ENCODE peak calls at places on chromosomes 4 and X, in seven cellular contexts. O is A549, N is fibroblast of the aortic adventitia, V is cardiac fibroblast, C is choroid plexus epithelial cell, G is RWPE1, Z is nephron progenitor cell. H is an unnamed sample.

GRCh38 chrX:3791449-3791848 is 78.0 kb upstream of the PRKX start:
- DNase-seq in O (no peak), N (no peak), V (no peak), C (no peak), G (no peak), Z (no peak), H (no peak)

GRCh38 chr4:113899260-113900177 is 79.9 kb downstream of the ARSJ start:
- DNase-seq in O (no peak), N (no peak), V (no peak), C (no peak), G (no peak), Z (no peak), H (no peak)

GRCh38 chr4:70183168-70183939 is 12.2 kb upstream of the ODAM start:
- DNase-seq in O (peak; percentile 57), N (peak; percentile 66), V (peak; percentile 67), C (peak; percentile 89), G (peak; percentile 8), Z (peak; percentile 50), H (peak; percentile 14)

GRCh38 chr4:113435893-113436292 is 325.6 kb downstream of the CAMK2D start:
- DNase-seq in O (no peak), N (peak; percentile 94), V (peak; percentile 92), C (peak; percentile 92), G (peak; percentile 86), Z (no peak), H (no peak)

GRCh38 chr4:17846256-17846655 is 35.5 kb downstream of the NCAPG start:
- DNase-seq in O (no peak), N (no peak), V (no peak), C (peak; percentile 36), G (no peak), Z (no peak), H (no peak)

GRCh38 chr4:60134106-60134505 is 1066.0 kb upstream of the ADGRL3 start:
- DNase-seq in O (no peak), N (no peak), V (peak; percentile 63), C (peak; percentile 40), G (no peak), Z (no peak), H (no peak)

GRCh38 chr4:99856166-99856565 is 38.1 kb downstream of the LAMTOR3 start:
- DNase-seq in O (no peak), N (peak; percentile 33), V (peak; percentile 64), C (peak; percentile 56), G (peak; percentile 34), Z (no peak), H (no peak)

GRCh38 chrX:50180073-50180940 is 20.5 kb downstream of the AKAP4 start:
- DNase-seq in O (peak; percentile 12), N (no peak), V (no peak), C (no peak), G (no peak), Z (no peak), H (no peak)

GRCh38 chr4:80197601-80198444 is 520 bp downstream of the PRDM8 start:
- DNase-seq in O (no peak), N (no peak), V (no peak), C (no peak), G (no peak), Z (peak; percentile 52), H (no peak)

GRCh38 chrX:123648028-123648810 is 84.6 kb downstream of the THOC2 start:
- DNase-seq in O (peak; percentile 83), N (peak; percentile 59), V (peak; percentile 55), C (peak; percentile 87), G (no peak), Z (peak; percentile 59), H (no peak)

GRCh38 chrX:125769628-125770027 is 396.5 kb downstream of the DCAF12L2 start:
- DNase-seq in O (no peak), N (no peak), V (no peak), C (no peak), G (no peak), Z (no peak), H (no peak)

GRCh38 chr4:78954048-78954666 is 14.9 kb upstream of the PAQR3 start:
- DNase-seq in O (peak; percentile 12), N (no peak), V (peak; percentile 25), C (peak; percentile 50), G (no peak), Z (peak; percentile 23), H (no peak)

DNA sequence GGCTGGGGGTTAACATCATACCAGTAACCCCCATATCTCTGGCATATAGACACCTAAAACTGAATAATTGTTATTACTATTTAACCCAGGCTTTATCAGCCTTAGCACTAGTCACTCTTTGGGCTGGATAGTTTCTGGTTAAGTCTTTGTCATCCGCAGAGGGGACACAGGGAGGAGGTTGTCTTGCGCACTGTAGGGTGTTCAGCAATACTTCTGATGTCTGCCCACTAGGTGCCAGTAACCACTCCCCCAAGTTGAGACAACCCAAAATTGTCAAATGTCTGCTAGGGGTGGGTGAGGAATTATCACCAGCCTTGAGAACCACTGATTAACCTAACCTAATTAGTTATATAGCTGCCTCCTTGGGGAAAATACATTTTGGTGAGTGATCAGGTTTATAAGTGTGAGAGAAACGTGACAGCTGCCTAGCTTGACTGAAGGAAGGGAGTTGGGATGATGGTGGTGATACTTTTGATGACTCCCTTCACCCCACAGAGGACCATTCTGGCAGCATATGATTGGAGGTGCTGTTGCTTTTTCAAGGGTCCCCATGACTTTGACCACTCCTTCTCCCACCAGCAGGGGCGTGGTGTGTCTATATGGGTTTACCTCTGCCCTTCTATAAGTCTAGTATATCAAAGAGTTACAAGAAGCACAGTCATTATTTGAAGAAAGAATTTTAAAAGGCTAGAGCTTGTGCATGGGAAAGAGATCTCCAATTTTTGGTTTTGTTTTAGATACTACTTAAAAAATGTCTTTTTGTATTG is 140.9 kb downstream of the STIM2 start:
- DNase-seq in O (no peak), N (no peak), V (no peak), C (no peak), G (no peak), Z (no peak), H (no peak)
- TF ChIP-seq CTCF in O (no peak), N (no peak), V (no peak), C (no peak), G (no peak), Z (no peak), H (no peak)

GRCh38 chr4:110348711-110349383 is 127.1 kb upstream of the ENPEP start:
- DNase-seq in O (no peak), N (no peak), V (no peak), C (no peak), G (no peak), Z (no peak), H (no peak)

GRCh38 chr4:110347805-110348204 is 128.2 kb upstream of the ENPEP start:
- DNase-seq in O (no peak), N (no peak), V (no peak), C (peak; percentile 44), G (no peak), Z (no peak), H (no peak)

GRCh38 chr4:110344165-110344564 is 131.8 kb upstream of the ENPEP start:
- DNase-seq in O (peak; percentile 1), N (peak; percentile 33), V (peak; percentile 38), C (peak; percentile 68), G (peak; percentile 32), Z (no peak), H (no peak)
- TF ChIP-seq CTCF in O (no peak), N (peak; percentile 21), V (no peak), C (peak; percentile 54), G (no peak), Z (peak; percentile 31), H (peak; percentile 10)

GRCh38 chrX:23871905-23872546 is 35.7 kb downstream of the APOO start:
- DNase-seq in O (peak; percentile 45), N (no peak), V (no peak), C (no peak), G (no peak), Z (no peak), H (no peak)
- TF ChIP-seq CTCF in O (no peak), N (no peak), V (no peak), C (no peak), G (no peak), Z (no peak), H (no peak)

DNA sequence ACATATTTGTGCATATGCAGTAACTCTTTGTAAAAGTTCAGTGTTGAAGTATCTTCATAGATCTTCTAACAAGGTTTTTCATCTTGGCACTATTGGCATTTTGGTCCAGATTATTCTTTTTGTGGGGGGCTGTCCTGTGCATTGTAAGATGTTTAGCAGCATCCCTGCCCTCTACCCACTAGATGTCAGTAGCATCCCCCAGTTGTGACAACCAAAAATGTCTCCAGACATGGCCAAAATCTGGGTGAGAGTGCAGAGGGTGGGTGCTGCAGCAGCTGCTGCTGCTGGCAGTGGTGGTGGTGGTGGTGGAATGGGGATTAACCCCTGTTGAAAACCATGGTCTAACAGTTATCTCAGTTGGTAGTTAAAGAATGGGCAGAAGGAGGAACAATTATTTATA is 370.0 kb downstream of the GPAT3 start:
- DNase-seq in O (peak; percentile 17), N (no peak), V (no peak), C (no peak), G (no peak), Z (peak; percentile 29), H (no peak)
- TF ChIP-seq CTCF in O (no peak), N (no peak), V (peak; percentile 3), C (peak; percentile 31), G (no peak), Z (peak; percentile 53), H (peak; percentile 22)

GRCh38 chr4:184434021-184434420 is 40.3 kb downstream of the IRF2 start:
- DNase-seq in O (no peak), N (no peak), V (no peak), C (no peak), G (no peak), Z (no peak), H (no peak)
- TF ChIP-seq CTCF in O (no peak), N (no peak), V (no peak), C (no peak), G (no peak), Z (no peak), H (no peak)

GRCh38 chr4:154424810-154425484 is 66.7 kb downstream of the DCHS2 start:
- DNase-seq in O (no peak), N (no peak), V (no peak), C (no peak), G (no peak), Z (no peak), H (no peak)

GRCh38 chr4:154422152-154422551 is 69.4 kb downstream of the DCHS2 start:
- DNase-seq in O (no peak), N (no peak), V (no peak), C (no peak), G (no peak), Z (no peak), H (no peak)

GRCh38 chr4:154417358-154417673 is 74.3 kb downstream of the DCHS2 start:
- DNase-seq in O (no peak), N (no peak), V (no peak), C (no peak), G (no peak), Z (no peak), H (no peak)

GRCh38 chr4:154425514-154425913 is 66.1 kb downstream of the DCHS2 start:
- DNase-seq in O (no peak), N (no peak), V (no peak), C (no peak), G (no peak), Z (no peak), H (no peak)

GRCh38 chr4:154421618-154422017 is 70.0 kb downstream of the DCHS2 start:
- DNase-seq in O (no peak), N (no peak), V (no peak), C (no peak), G (no peak), Z (no peak), H (no peak)
- TF ChIP-seq CTCF in O (no peak), N (no peak), V (no peak), C (no peak), G (no peak), Z (no peak), H (no peak)

DNA sequence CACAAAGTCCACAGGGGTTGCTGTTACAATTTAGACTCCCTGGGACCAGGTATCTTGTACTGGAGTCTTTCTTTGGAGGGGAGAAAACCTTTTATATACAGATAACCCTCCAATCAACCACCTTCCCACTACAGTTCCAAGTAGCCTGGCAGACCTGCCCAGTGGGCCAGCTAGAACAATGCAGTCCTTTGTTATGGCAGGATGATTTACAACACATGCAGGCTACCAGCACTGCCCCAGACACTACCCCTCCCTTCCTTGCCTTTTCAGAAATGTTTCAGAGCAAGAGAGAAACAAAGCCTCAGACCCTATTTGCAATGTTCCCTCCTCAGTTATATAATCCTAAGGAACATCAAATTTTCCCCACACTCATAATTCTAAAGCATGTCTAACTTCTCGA is 11.1 kb downstream of the RASL11B start:
- DNase-seq in O (no peak), N (no peak), V (no peak), C (no peak), G (no peak), Z (no peak), H (no peak)
- TF ChIP-seq CTCF in O (no peak), N (no peak), V (no peak), C (no peak), G (no peak), Z (no peak), H (no peak)